ENCODE peak calls at places on chromosomes 12 and 14, in seven cellular contexts. J is gastrocnemius medialis, L is mesendoderm, T is bronchial epithelial cell, D is heart right ventricle, U is OCI-LY7, O is IMR-90. F is an unnamed sample.

GRCh38 chr12:18165422-18165871 is 75.5 kb upstream of the RERGL start:
- DNase-seq in L (no peak), T (peak), J (no peak), D (no peak), O (peak), U (peak), F (no peak)

GRCh38 chr14:93005135-93005813 is 82.3 kb downstream of the CHGA start:
- DNase-seq in O (no peak), U (no peak), D (peak), J (no peak), T (no peak), L (no peak), F (no peak)

GRCh38 chr12:48615681-48616080 is 45.8 kb upstream of the LALBA start:
- DNase-seq in D (no peak), O (no peak), J (no peak), T (peak), U (no peak), L (no peak), F (no peak)

GRCh38 chr14:103527408-103528157 is 1.4 kb upstream of the TRMT61A start:
- DNase-seq in T (no peak), L (no peak), D (peak), U (peak), J (no peak), O (no peak), F (no peak)

GRCh38 chr12:32671930-32672785 is 6.9 kb upstream of the DNM1L start:
- DNase-seq in L (peak), D (no peak), J (peak), O (peak), U (peak), T (peak), F (no peak)

GRCh38 chr12:54879579-54879978 is 25.3 kb downstream of the MUCL1 start:
- DNase-seq in L (no peak), D (no peak), O (no peak), J (no peak), T (peak), U (no peak), F (no peak)

GRCh38 chr12:52168019-52168717 is 23.6 kb downstream of the KRT80 start:
- DNase-seq in U (no peak), T (peak), J (peak), D (no peak), L (no peak), O (peak), F (no peak)

GRCh38 chr14:102949062-102949800 is 26.8 kb downstream of the AMN start:
- DNase-seq in D (no peak), T (no peak), L (peak), U (peak), J (peak), O (peak), F (no peak)

GRCh38 chr12:54141534-54142475 is 47.0 kb downstream of the SMUG1 start:
- DNase-seq in D (no peak), T (no peak), O (no peak), L (peak), U (no peak), J (no peak), F (no peak)

GRCh38 chr12:112148031-112148513 is 22.7 kb downstream of the TRAFD1 start:
- DNase-seq in U (no peak), D (no peak), L (peak), O (peak), T (peak), J (no peak), F (no peak)

GRCh38 chr12:54723653-54724256 is 75.6 kb upstream of the DCD start:
- DNase-seq in J (no peak), L (peak), D (no peak), U (peak), T (peak), O (peak), F (no peak)

GRCh38 chr12:753401-754237 is 1.2 kb downstream of the WNK1 start:
- DNase-seq in U (peak), D (peak), T (no peak), O (no peak), L (peak), J (peak), F (peak)

GRCh38 chr14:23861666-23862065 is 91.9 kb upstream of the DHRS4 start:
- DNase-seq in L (peak), O (no peak), D (no peak), T (peak), U (no peak), J (no peak), F (no peak)

GRCh38 chr12:121649403-121649802 is 20.1 kb downstream of the MORN3 start:
- DNase-seq in O (no peak), L (no peak), J (no peak), T (no peak), D (no peak), U (no peak), F (no peak)

GRCh38 chr14:20530771-20531571 is 25.6 kb downstream of the RNASE10 start:
- DNase-seq in O (peak), L (peak), U (peak), J (peak), T (peak), D (peak), F (peak)

GRCh38 chr14:103078420-103078749 is 5.6 kb upstream of the LBHD2 start:
- DNase-seq in D (peak), J (peak), L (peak), O (peak), U (peak), T (peak), F (peak)

GRCh38 chr12:113955109-113955970 is 10.8 kb downstream of the RBM19 start:
- DNase-seq in T (peak), D (no peak), J (no peak), O (peak), U (peak), L (peak), F (no peak)

GRCh38 chr14:22980672-22981089 is 1.7 kb downstream of the AJUBA start:
- DNase-seq in J (no peak), L (peak), U (no peak), T (no peak), O (peak), D (peak), F (peak)

GRCh38 chr14:55354500-55354899 is 57.1 kb downstream of the ATG14 start:
- DNase-seq in O (peak), U (peak), T (peak), L (peak), J (peak), D (no peak), F (peak)

GRCh38 chr12:49880756-49881390 is 22.8 kb downstream of the FAIM2 start:
- DNase-seq in T (no peak), J (no peak), U (no peak), L (no peak), O (no peak), D (no peak), F (no peak)

GRCh38 chr12:15154108-15154507 is 67.1 kb downstream of the RERG start:
- DNase-seq in T (no peak), U (no peak), L (no peak), J (no peak), O (no peak), D (no peak), F (no peak)

GRCh38 chr14:49479432-49479831 is 106.7 kb downstream of the RPS29 start:
- DNase-seq in O (no peak), U (no peak), L (no peak), D (no peak), T (no peak), J (no peak), F (no peak)

GRCh38 chr12:32895688-32896437 is 714 bp downstream of the PKP2 start:
- DNase-seq in T (peak), D (peak), U (no peak), J (no peak), L (no peak), O (no peak), F (no peak)

GRCh38 chr12:119419371-119419770 is 84.8 kb downstream of the CCDC60 start:
- DNase-seq in T (no peak), O (no peak), L (no peak), U (no peak), D (no peak), J (no peak), F (no peak)

GRCh38 chr12:117850048-117850447 is 118.7 kb downstream of the KSR2 start:
- DNase-seq in J (no peak), L (peak), T (peak), O (peak), U (peak), D (no peak), F (no peak)

GRCh38 chr12:2101359-2101758 is 48.6 kb downstream of the CACNA1C start:
- DNase-seq in L (no peak), T (no peak), O (no peak), U (no peak), J (no peak), D (no peak), F (no peak)

GRCh38 chr12:128204725-128205124 is 62.2 kb upstream of the TMEM132C start:
- DNase-seq in J (no peak), U (no peak), L (no peak), O (no peak), D (no peak), T (no peak), F (no peak)

GRCh38 chr14:68681256-68681655 is 111.6 kb downstream of the ZFP36L1 start:
- DNase-seq in D (no peak), J (no peak), U (no peak), L (no peak), T (no peak), O (no peak), F (no peak)

GRCh38 chr14:68684466-68685418 is 108.1 kb downstream of the ZFP36L1 start:
- DNase-seq in L (no peak), U (no peak), T (peak), O (no peak), J (no peak), D (no peak), F (no peak)

GRCh38 chr14:68680541-68681051 is 112.3 kb downstream of the ZFP36L1 start:
- DNase-seq in L (no peak), U (no peak), D (no peak), T (no peak), J (peak), O (peak), F (no peak)

GRCh38 chr14:68683326-68683725 is 109.5 kb downstream of the ZFP36L1 start:
- DNase-seq in L (no peak), D (no peak), U (no peak), J (no peak), O (peak), T (no peak), F (no peak)

GRCh38 chr14:68682166-68683103 is 110.4 kb downstream of the ZFP36L1 start:
- DNase-seq in D (no peak), O (peak), L (no peak), J (peak), T (peak), U (peak), F (peak)
- H3K4me3 ChIP-seq in D (no peak), O (no peak), L (no peak), J (no peak), T (no peak), U (peak), F (no peak)

DNA sequence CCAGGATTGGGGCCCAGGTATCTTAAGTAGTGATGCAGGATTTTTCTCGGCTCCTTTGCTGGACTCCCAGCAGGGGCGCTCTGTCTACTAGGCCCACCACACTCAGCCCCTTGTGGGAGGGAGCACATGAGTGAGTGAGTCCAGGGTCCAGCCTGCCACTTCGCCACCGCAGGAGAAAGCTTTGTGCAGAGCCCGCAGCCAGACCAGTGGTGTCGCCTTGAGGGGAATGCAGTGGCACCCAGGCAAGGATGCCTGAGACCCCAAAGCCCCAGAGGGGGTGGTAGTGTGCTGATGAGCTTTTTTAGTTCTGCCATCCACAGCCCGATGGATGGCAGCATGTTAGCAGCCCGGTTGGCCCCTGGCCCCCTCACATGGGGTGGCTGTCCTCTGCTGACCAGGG is 5.4 kb upstream of the MRPS35 start:
- DNase-seq in U (no peak), T (no peak), D (no peak), L (peak), O (no peak), J (no peak), F (no peak)
- H3K4me3 ChIP-seq in U (no peak), T (no peak), D (no peak), L (no peak), O (no peak), J (no peak), F (no peak)

GRCh38 chr12:107385518-107385917 is 292.2 kb upstream of the CRY1 start:
- DNase-seq in U (no peak), T (peak), L (no peak), D (no peak), O (no peak), J (no peak), F (no peak)

GRCh38 chr12:107375231-107375630 is 281.9 kb upstream of the CRY1 start:
- DNase-seq in T (no peak), O (no peak), U (no peak), L (no peak), J (no peak), D (no peak), F (no peak)

GRCh38 chr12:107377596-107378385 is 284.4 kb upstream of the CRY1 start:
- DNase-seq in J (no peak), D (no peak), L (no peak), O (no peak), U (no peak), T (no peak), F (no peak)

GRCh38 chr12:107384645-107385044 is 291.3 kb upstream of the CRY1 start:
- DNase-seq in O (no peak), U (no peak), L (no peak), T (no peak), J (no peak), D (no peak), F (no peak)

DNA sequence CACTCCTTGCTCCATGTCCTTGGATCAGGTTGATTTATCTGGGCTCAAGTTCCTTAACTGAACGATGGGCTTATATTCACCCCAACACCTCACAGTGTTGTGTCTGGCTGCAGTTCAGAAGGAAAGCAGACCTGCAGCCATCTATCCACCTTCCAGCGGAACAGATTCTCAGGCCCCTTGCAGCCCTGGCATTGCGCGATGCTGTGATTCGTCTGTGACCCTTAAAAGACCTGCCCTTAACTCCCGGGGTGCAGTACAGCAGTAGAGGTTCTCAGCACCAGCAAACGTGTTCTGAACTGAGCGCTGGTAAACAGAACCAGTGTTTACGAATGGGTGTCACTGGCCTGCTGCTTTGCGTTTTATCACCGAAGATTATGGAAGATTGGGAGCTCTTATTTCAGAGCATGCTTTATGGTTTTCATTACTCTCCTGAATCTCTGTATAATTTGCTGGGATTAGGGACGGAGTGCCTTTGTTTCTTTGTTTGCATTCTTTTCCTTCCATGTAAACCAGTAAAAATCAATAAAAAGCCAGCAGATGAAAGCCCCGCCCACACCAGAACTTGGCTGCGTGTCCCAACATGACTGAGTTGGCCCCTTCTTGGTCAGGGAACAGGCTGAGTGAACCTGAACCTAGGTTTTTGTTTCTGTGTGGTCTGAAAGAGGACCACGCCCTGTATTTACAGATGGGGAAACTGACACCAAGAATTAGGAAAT is 286.7 kb upstream of the CRY1 start:
- DNase-seq in L (no peak), T (peak), O (peak), U (no peak), D (no peak), J (no peak), F (no peak)
- H3K4me3 ChIP-seq in L (no peak), T (no peak), O (no peak), U (no peak), D (no peak), J (no peak), F (no peak)

DNA sequence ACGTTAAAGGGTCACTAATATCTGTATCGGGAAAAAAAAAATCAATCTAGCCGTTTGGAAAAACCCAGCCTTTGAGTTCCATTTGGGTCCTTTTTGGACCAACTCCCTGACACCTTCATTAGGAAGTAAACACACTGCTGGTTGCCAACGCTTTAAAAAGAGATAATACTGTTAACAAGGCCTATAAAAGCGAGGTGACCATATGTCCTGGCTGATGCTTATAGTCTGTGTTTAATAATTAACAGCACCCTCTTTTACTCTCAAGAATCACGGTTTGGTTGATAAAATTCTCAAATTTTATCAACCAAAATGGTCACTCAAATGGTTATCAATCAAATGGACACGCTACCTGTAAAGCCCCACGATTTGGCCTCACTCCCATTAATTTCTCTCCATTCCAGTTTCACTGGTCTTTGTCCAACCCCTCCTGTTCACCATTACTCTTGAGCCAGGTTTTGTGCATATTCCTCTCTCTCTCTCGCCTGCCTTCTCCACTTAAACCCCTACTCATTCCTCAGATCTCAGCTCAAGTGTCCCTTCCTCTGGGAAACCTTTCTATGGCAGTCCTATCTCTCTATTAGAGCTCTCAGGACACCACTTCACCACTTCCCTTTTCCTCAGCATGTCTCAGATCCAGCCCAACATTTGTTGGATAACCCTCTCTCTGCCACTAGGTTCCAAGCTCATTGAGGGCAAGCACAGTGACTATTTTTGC is 9.5 kb downstream of the BTG1 start:
- DNase-seq in T (no peak), U (no peak), J (no peak), D (no peak), O (no peak), L (no peak), F (no peak)
- H3K4me3 ChIP-seq in T (no peak), U (peak), J (no peak), D (no peak), O (no peak), L (no peak), F (peak)

GRCh38 chr12:57744777-57745484 is at the start of gene TSPAN31:
- DNase-seq in J (peak), T (peak), U (peak), D (peak), O (peak), L (peak), F (peak)

GRCh38 chr12:57745485-57745881 is 644 bp downstream of the TSPAN31 start:
- DNase-seq in D (no peak), J (no peak), O (peak), T (no peak), L (peak), U (no peak), F (no peak)

GRCh38 chr12:57743769-57744168 is 1.1 kb upstream of the TSPAN31 start:
- DNase-seq in L (no peak), J (no peak), D (no peak), U (no peak), O (no peak), T (no peak), F (no peak)

GRCh38 chr12:57744194-57744776 is 554 bp upstream of the TSPAN31 start:
- DNase-seq in J (no peak), L (no peak), T (no peak), D (peak), O (peak), U (peak), F (peak)

DNA sequence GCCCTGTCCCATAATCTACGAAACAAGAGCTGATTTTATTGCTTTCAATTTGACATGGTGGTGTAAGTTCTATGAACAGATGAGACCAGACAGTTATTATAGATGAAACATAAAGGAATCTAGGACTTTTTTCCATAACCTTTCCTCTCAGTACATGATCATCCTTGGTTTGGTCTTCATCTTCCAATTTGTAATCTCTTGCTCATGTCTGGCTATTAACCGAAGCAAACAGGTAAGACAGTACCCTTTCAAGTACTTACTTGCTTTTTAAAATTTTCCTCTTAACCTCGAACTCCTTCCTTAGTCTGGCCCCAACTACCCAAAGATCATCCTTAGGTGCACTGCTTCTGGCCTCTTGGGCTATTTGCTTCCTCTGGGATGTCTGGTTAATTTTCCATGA is 1.2 kb downstream of the TSPAN31 start:
- DNase-seq in U (no peak), T (no peak), O (no peak), L (no peak), D (no peak), J (no peak), F (no peak)
- H3K4me3 ChIP-seq in U (no peak), T (peak), O (peak), L (no peak), D (peak), J (no peak), F (no peak)

GRCh38 chr12:65938807-65939206 is 114.5 kb downstream of the HMGA2 start:
- DNase-seq in D (no peak), T (no peak), U (no peak), L (no peak), O (no peak), J (no peak), F (no peak)

GRCh38 chr12:65943388-65944137 is 119.3 kb downstream of the HMGA2 start:
- DNase-seq in L (peak), T (no peak), U (no peak), O (no peak), J (no peak), D (no peak), F (no peak)

GRCh38 chr12:65937806-65938205 is 113.5 kb downstream of the HMGA2 start:
- DNase-seq in T (no peak), U (no peak), L (no peak), O (no peak), J (no peak), D (no peak), F (no peak)

GRCh38 chr12:65941388-65941787 is 117.1 kb downstream of the HMGA2 start:
- DNase-seq in T (peak), L (no peak), D (no peak), U (no peak), J (no peak), O (peak), F (no peak)

DNA sequence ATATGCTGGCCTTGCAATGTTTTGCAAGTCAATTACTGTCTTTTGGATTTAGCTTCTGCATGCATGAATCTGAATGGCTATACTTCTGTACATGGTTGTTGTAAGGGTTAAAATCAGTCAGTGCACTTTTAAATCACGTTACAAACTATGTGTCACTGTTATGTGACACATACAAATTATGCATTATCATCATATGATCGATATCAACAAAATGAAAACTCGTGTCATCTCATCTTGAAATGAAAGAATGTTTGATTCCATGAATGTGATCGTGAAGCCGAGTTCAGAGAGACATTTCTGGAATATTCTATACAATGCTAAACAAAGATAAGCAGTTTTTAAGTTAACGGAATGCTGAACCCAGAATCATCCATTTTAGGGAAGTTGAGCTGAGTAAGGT is 116.5 kb downstream of the HMGA2 start:
- DNase-seq in T (peak), U (no peak), L (no peak), J (no peak), O (no peak), D (no peak), F (no peak)
- H3K4me3 ChIP-seq in T (no peak), U (no peak), L (no peak), J (no peak), O (no peak), D (no peak), F (no peak)